ENCODE peak calls at places on chromosome 16, in five cellular contexts. W is HCEC 1CT; Q is mammary epithelial cell; M is stimulated activated CD4-positive, alpha-beta T cell treated with anti-CD3 and anti-CD28 coated beads, TNF-alpha, amount 100 ng/mL, for 48 hours; X is lower lobe of right lung. V is an unnamed sample.

GRCh38 chr16:48960830-48961229 is 320.8 kb downstream of the CBLN1 start:
- DNase-seq in W (no peak), Q (no peak), M (no peak), X (no peak), V (no peak)

GRCh38 chr16:85061566-85061965 is 34.0 kb downstream of the KIAA0513 start:
- DNase-seq in W (no peak), Q (no peak), M (no peak), X (peak), V (no peak)

GRCh38 chr16:12532871-12533610 is 270.6 kb downstream of the CPPED1 start:
- DNase-seq in W (no peak), Q (no peak), M (no peak), X (no peak), V (no peak)

GRCh38 chr16:3874242-3874641 is 6.3 kb downstream of the CREBBP start:
- DNase-seq in W (no peak), Q (no peak), M (no peak), X (no peak), V (no peak)

GRCh38 chr16:2235695-2236361 is 416 bp upstream of the DNASE1L2 start:
- DNase-seq in W (no peak), Q (no peak), M (no peak), X (no peak), V (no peak)

GRCh38 chr16:84088695-84089395 is 27.9 kb downstream of the MBTPS1 start:
- DNase-seq in W (no peak), Q (no peak), M (peak), X (no peak), V (no peak)

GRCh38 chr16:14196011-14196410 is 124.9 kb downstream of the MRTFB start:
- DNase-seq in W (no peak), Q (no peak), M (no peak), X (no peak), V (no peak)

GRCh38 chr16:88784074-88784855 is 755 bp downstream of the PIEZO1 start:
- DNase-seq in W (peak), Q (peak), M (no peak), X (peak), V (peak)

GRCh38 chr16:31298958-31299357 is 39.2 kb downstream of the ITGAM start:
- DNase-seq in W (no peak), Q (no peak), M (no peak), X (no peak), V (no peak)

GRCh38 chr16:3017262-3017805 is 649 bp downstream of the CLDN6 start:
- DNase-seq in W (no peak), Q (no peak), M (no peak), X (no peak), V (no peak)

GRCh38 chr16:3164121-3164991 is 23.6 kb upstream of the OR1F1 start:
- DNase-seq in W (no peak), Q (no peak), M (no peak), X (peak), V (no peak)

GRCh38 chr16:57627184-57627871 is 1.1 kb upstream of the ADGRG1 start:
- DNase-seq in W (peak), Q (peak), M (no peak), X (no peak), V (peak)

GRCh38 chr16:62638324-62638911 is 602.2 kb upstream of the CDH8 start:
- DNase-seq in W (no peak), Q (no peak), M (no peak), X (no peak), V (no peak)

GRCh38 chr16:67185003-67185865 is 1.5 kb upstream of the MATCAP1 start:
- DNase-seq in W (peak), Q (peak), M (peak), X (peak), V (peak)

GRCh38 chr16:92431-93339 is 14.7 kb downstream of the MPG start:
- DNase-seq in W (no peak), Q (no peak), M (no peak), X (no peak), V (no peak)

GRCh38 chr16:27779719-27780161 is 229.8 kb downstream of the KATNIP start:
- DNase-seq in W (peak), Q (peak), M (no peak), X (peak), V (peak)

GRCh38 chr16:60720060-60720459 is 1316.2 kb downstream of the CDH8 start:
- DNase-seq in W (no peak), Q (no peak), M (no peak), X (no peak), V (no peak)

GRCh38 chr16:23401142-23401541 is 51.8 kb downstream of the COG7 start:
- DNase-seq in W (no peak), Q (no peak), M (no peak), X (peak), V (no peak)

GRCh38 chr16:57743458-57743857 is 7.9 kb downstream of the KATNB1 start:
- DNase-seq in W (no peak), Q (no peak), M (no peak), X (no peak), V (no peak)

GRCh38 chr16:85872666-85873561 is 26.0 kb upstream of the IRF8 start:
- DNase-seq in W (no peak), Q (no peak), M (no peak), X (no peak), V (no peak)

GRCh38 chr16:57962756-57963155 is 8.2 kb downstream of the CNGB1 start:
- DNase-seq in W (no peak), Q (no peak), M (no peak), X (no peak), V (no peak)

GRCh38 chr16:71929048-71929447 is 33.7 kb downstream of the IST1 start:
- DNase-seq in W (peak), Q (no peak), M (no peak), X (no peak), V (peak)

GRCh38 chr16:79071424-79071823 is 529.1 kb downstream of the MAF start:
- DNase-seq in W (no peak), Q (peak), M (no peak), X (no peak), V (no peak)

GRCh38 chr16:73976661-73977060 is 320.0 kb upstream of the PSMD7 start:
- DNase-seq in W (no peak), Q (no peak), M (no peak), X (no peak), V (no peak)

GRCh38 chr16:62927122-62927521 is 890.9 kb upstream of the CDH8 start:
- DNase-seq in W (no peak), Q (no peak), M (no peak), X (no peak), V (no peak)

GRCh38 chr16:17417740-17418139 is 53.0 kb downstream of the XYLT1 start:
- DNase-seq in W (no peak), Q (no peak), M (no peak), X (no peak), V (no peak)

GRCh38 chr16:2009791-2010510 is at the start of gene ZNF598:
- DNase-seq in W (peak), Q (peak), M (peak), X (peak), V (peak)

GRCh38 chr16:76035689-76036088 is 241.5 kb upstream of the CNTNAP4 start:
- DNase-seq in W (no peak), Q (peak), M (no peak), X (no peak), V (no peak)

GRCh38 chr16:57976331-57976796 is 5.4 kb upstream of the CNGB1 start:
- DNase-seq in W (no peak), Q (peak), M (no peak), X (peak), V (no peak)

GRCh38 chr16:49552273-49552928 is 178.8 kb downstream of the C16orf78 start:
- DNase-seq in W (no peak), Q (no peak), M (no peak), X (no peak), V (no peak)

GRCh38 chr16:19389246-19389645 is 28.4 kb upstream of the TMC5 start:
- DNase-seq in W (peak), Q (peak), M (peak), X (peak), V (peak)

GRCh38 chr16:51149251-51149661 is 1.8 kb downstream of the SALL1 start:
- DNase-seq in W (no peak), Q (no peak), M (no peak), X (no peak), V (no peak)

GRCh38 chr16:51155199-51155607 is 4.1 kb upstream of the SALL1 start:
- DNase-seq in W (no peak), Q (no peak), M (no peak), X (no peak), V (no peak)

GRCh38 chr16:88888778-88889387 is 22.4 kb upstream of the PABPN1L start:
- DNase-seq in W (no peak), Q (no peak), M (no peak), X (no peak), V (no peak)

GRCh38 chr16:58464047-58464915 is 35.7 kb upstream of the NDRG4 start:
- DNase-seq in W (no peak), Q (peak), M (no peak), X (no peak), V (no peak)

GRCh38 chr16:27107185-27107592 is 40.5 kb downstream of the C16orf82 start:
- DNase-seq in W (no peak), Q (no peak), M (no peak), X (no peak), V (no peak)

GRCh38 chr16:19542138-19542821 is 13.2 kb upstream of the VPS35L start:
- DNase-seq in W (no peak), Q (no peak), M (no peak), X (no peak), V (no peak)

V was measured in HFFc6.